ENCODE peak calls at places on chromosomes 16 and 17, in five cellular contexts. One of them, this sample, is unnamed.

GRCh38 chr17:17849863-17850373 is 13.1 kb upstream of the SREBF1 start:
- DNase-seq in neural crest cell: peak
- DNase-seq in body of pancreas: no peak
- DNase-seq in GM20000: peak
- DNase-seq in stimulated activated CD4-positive, alpha-beta T cell treated with anti-CD3 and anti-CD28 coated beads, Interleukin-4, amount 100 ng/mL, for 4 hours: peak
- DNase-seq in this sample: peak

GRCh38 chr16:84868328-84868727 is 48.5 kb downstream of the CRISPLD2 start:
- DNase-seq in neural crest cell: no peak
- DNase-seq in body of pancreas: no peak
- DNase-seq in GM20000: no peak
- DNase-seq in stimulated activated CD4-positive, alpha-beta T cell treated with anti-CD3 and anti-CD28 coated beads, Interleukin-4, amount 100 ng/mL, for 4 hours: no peak
- DNase-seq in this sample: no peak

GRCh38 chr17:52383493-52384100 is 225.1 kb upstream of the CA10 start:
- DNase-seq in neural crest cell: peak
- DNase-seq in body of pancreas: peak
- DNase-seq in GM20000: peak
- DNase-seq in stimulated activated CD4-positive, alpha-beta T cell treated with anti-CD3 and anti-CD28 coated beads, Interleukin-4, amount 100 ng/mL, for 4 hours: no peak
- DNase-seq in this sample: peak

GRCh38 chr16:56534847-56535383 is 15.1 kb upstream of the BBS2 start:
- DNase-seq in neural crest cell: no peak
- DNase-seq in body of pancreas: no peak
- DNase-seq in GM20000: no peak
- DNase-seq in stimulated activated CD4-positive, alpha-beta T cell treated with anti-CD3 and anti-CD28 coated beads, Interleukin-4, amount 100 ng/mL, for 4 hours: no peak
- DNase-seq in this sample: no peak

GRCh38 chr17:79645777-79646088 is 34.9 kb upstream of the RBFOX3 start:
- DNase-seq in neural crest cell: no peak
- DNase-seq in body of pancreas: no peak
- DNase-seq in GM20000: no peak
- DNase-seq in stimulated activated CD4-positive, alpha-beta T cell treated with anti-CD3 and anti-CD28 coated beads, Interleukin-4, amount 100 ng/mL, for 4 hours: no peak
- DNase-seq in this sample: no peak

GRCh38 chr17:79024901-79025737 is 1.1 kb downstream of the C1QTNF1 start:
- DNase-seq in neural crest cell: no peak
- DNase-seq in body of pancreas: peak
- DNase-seq in GM20000: no peak
- DNase-seq in stimulated activated CD4-positive, alpha-beta T cell treated with anti-CD3 and anti-CD28 coated beads, Interleukin-4, amount 100 ng/mL, for 4 hours: no peak
- DNase-seq in this sample: no peak

GRCh38 chr17:7889166-7889584 is 586 bp downstream of the CHD3 start:
- DNase-seq in neural crest cell: peak
- DNase-seq in body of pancreas: peak
- DNase-seq in GM20000: no peak
- DNase-seq in stimulated activated CD4-positive, alpha-beta T cell treated with anti-CD3 and anti-CD28 coated beads, Interleukin-4, amount 100 ng/mL, for 4 hours: no peak
- DNase-seq in this sample: no peak

GRCh38 chr16:4272114-4272954 is 489 bp downstream of the TFAP4 start:
- DNase-seq in neural crest cell: peak
- DNase-seq in body of pancreas: peak
- DNase-seq in GM20000: peak
- DNase-seq in stimulated activated CD4-positive, alpha-beta T cell treated with anti-CD3 and anti-CD28 coated beads, Interleukin-4, amount 100 ng/mL, for 4 hours: no peak
- DNase-seq in this sample: peak

GRCh38 chr16:53974484-53975115 is 270.6 kb downstream of the FTO start:
- DNase-seq in neural crest cell: no peak
- DNase-seq in body of pancreas: no peak
- DNase-seq in GM20000: no peak
- DNase-seq in stimulated activated CD4-positive, alpha-beta T cell treated with anti-CD3 and anti-CD28 coated beads, Interleukin-4, amount 100 ng/mL, for 4 hours: no peak
- DNase-seq in this sample: no peak

GRCh38 chr17:14715531-14715930 is 414.6 kb downstream of the HS3ST3B1 start:
- DNase-seq in neural crest cell: no peak
- DNase-seq in body of pancreas: no peak
- DNase-seq in GM20000: no peak
- DNase-seq in stimulated activated CD4-positive, alpha-beta T cell treated with anti-CD3 and anti-CD28 coated beads, Interleukin-4, amount 100 ng/mL, for 4 hours: no peak
- DNase-seq in this sample: no peak

GRCh38 chr16:57589374-57589773 is 39.1 kb upstream of the ADGRG1 start:
- DNase-seq in neural crest cell: no peak
- DNase-seq in body of pancreas: no peak
- DNase-seq in GM20000: no peak
- DNase-seq in stimulated activated CD4-positive, alpha-beta T cell treated with anti-CD3 and anti-CD28 coated beads, Interleukin-4, amount 100 ng/mL, for 4 hours: no peak
- DNase-seq in this sample: no peak

GRCh38 chr17:40194821-40195220 is 17.6 kb downstream of the RAPGEFL1 start:
- DNase-seq in neural crest cell: no peak
- DNase-seq in body of pancreas: no peak
- DNase-seq in GM20000: no peak
- DNase-seq in stimulated activated CD4-positive, alpha-beta T cell treated with anti-CD3 and anti-CD28 coated beads, Interleukin-4, amount 100 ng/mL, for 4 hours: no peak
- DNase-seq in this sample: peak

GRCh38 chr17:3827124-3827773 is 18.8 kb downstream of the NCBP3 start:
- DNase-seq in neural crest cell: peak
- DNase-seq in body of pancreas: peak
- DNase-seq in GM20000: peak
- DNase-seq in stimulated activated CD4-positive, alpha-beta T cell treated with anti-CD3 and anti-CD28 coated beads, Interleukin-4, amount 100 ng/mL, for 4 hours: peak
- DNase-seq in this sample: peak

GRCh38 chr16:974606-975312 is 4.0 kb upstream of the LMF1 start:
- DNase-seq in neural crest cell: no peak
- DNase-seq in body of pancreas: peak
- DNase-seq in GM20000: no peak
- DNase-seq in stimulated activated CD4-positive, alpha-beta T cell treated with anti-CD3 and anti-CD28 coated beads, Interleukin-4, amount 100 ng/mL, for 4 hours: no peak
- DNase-seq in this sample: no peak

GRCh38 chr16:46843898-46844642 is 13.1 kb upstream of the C16orf87 start:
- DNase-seq in neural crest cell: no peak
- DNase-seq in body of pancreas: no peak
- DNase-seq in GM20000: no peak
- DNase-seq in stimulated activated CD4-positive, alpha-beta T cell treated with anti-CD3 and anti-CD28 coated beads, Interleukin-4, amount 100 ng/mL, for 4 hours: no peak
- DNase-seq in this sample: no peak

GRCh38 chr17:10754109-10754508 is 24.3 kb upstream of the TMEM220 start:
- DNase-seq in neural crest cell: peak
- DNase-seq in body of pancreas: peak
- DNase-seq in GM20000: peak
- DNase-seq in stimulated activated CD4-positive, alpha-beta T cell treated with anti-CD3 and anti-CD28 coated beads, Interleukin-4, amount 100 ng/mL, for 4 hours: no peak
- DNase-seq in this sample: peak

GRCh38 chr17:39563476-39563875 is 44.2 kb downstream of the NEUROD2 start:
- DNase-seq in neural crest cell: no peak
- DNase-seq in body of pancreas: no peak
- DNase-seq in GM20000: no peak
- DNase-seq in stimulated activated CD4-positive, alpha-beta T cell treated with anti-CD3 and anti-CD28 coated beads, Interleukin-4, amount 100 ng/mL, for 4 hours: no peak
- DNase-seq in this sample: no peak

GRCh38 chr16:51276335-51276734 is 125.3 kb upstream of the SALL1 start:
- DNase-seq in neural crest cell: no peak
- DNase-seq in body of pancreas: peak
- DNase-seq in GM20000: no peak
- DNase-seq in stimulated activated CD4-positive, alpha-beta T cell treated with anti-CD3 and anti-CD28 coated beads, Interleukin-4, amount 100 ng/mL, for 4 hours: no peak
- DNase-seq in this sample: no peak

GRCh38 chr17:50883850-50884291 is 17.7 kb upstream of the TOB1 start:
- DNase-seq in neural crest cell: no peak
- DNase-seq in body of pancreas: peak
- DNase-seq in GM20000: peak
- DNase-seq in stimulated activated CD4-positive, alpha-beta T cell treated with anti-CD3 and anti-CD28 coated beads, Interleukin-4, amount 100 ng/mL, for 4 hours: no peak
- DNase-seq in this sample: no peak

GRCh38 chr17:68731465-68731864 is 130.3 kb upstream of the FAM20A start:
- DNase-seq in neural crest cell: no peak
- DNase-seq in body of pancreas: no peak
- DNase-seq in GM20000: no peak
- DNase-seq in stimulated activated CD4-positive, alpha-beta T cell treated with anti-CD3 and anti-CD28 coated beads, Interleukin-4, amount 100 ng/mL, for 4 hours: no peak
- DNase-seq in this sample: no peak

GRCh38 chr17:45052052-45052772 is 780 bp upstream of the DCAKD start:
- DNase-seq in neural crest cell: peak
- DNase-seq in body of pancreas: peak
- DNase-seq in GM20000: no peak
- DNase-seq in stimulated activated CD4-positive, alpha-beta T cell treated with anti-CD3 and anti-CD28 coated beads, Interleukin-4, amount 100 ng/mL, for 4 hours: peak
- DNase-seq in this sample: peak

GRCh38 chr17:58344047-58344790 is 7.8 kb downstream of the SUPT4H1 start:
- DNase-seq in neural crest cell: no peak
- DNase-seq in body of pancreas: no peak
- DNase-seq in GM20000: peak
- DNase-seq in stimulated activated CD4-positive, alpha-beta T cell treated with anti-CD3 and anti-CD28 coated beads, Interleukin-4, amount 100 ng/mL, for 4 hours: peak
- DNase-seq in this sample: peak

GRCh38 chr17:82003411-82004381 is 19.0 kb downstream of the CENPX start:
- DNase-seq in neural crest cell: no peak
- DNase-seq in body of pancreas: no peak
- DNase-seq in GM20000: no peak
- DNase-seq in stimulated activated CD4-positive, alpha-beta T cell treated with anti-CD3 and anti-CD28 coated beads, Interleukin-4, amount 100 ng/mL, for 4 hours: peak
- DNase-seq in this sample: no peak

This sample was measured in GM13976.